ENCODE peak calls at places on chromosomes 7 and 10, in eight cellular contexts. A is breast epithelium, R is adrenal gland, P is HepG2, T is left ventricle myocardium inferior, E is cardiac muscle cell, C is heart left ventricle, W is Peyer's patch. I is an unnamed sample.
A peak's percentile ranks its signal among the peaks of the same experiment; 100 is the strongest.

GRCh38 chr7:113120647-113121046 is 2.3 kb upstream of the SMIM30 start:
- DNase-seq in A (no peak), R (no peak), P (no peak), T (no peak), E (no peak), C (no peak), W (no peak), I (no peak)

GRCh38 chr10:3666525-3667302 is 118.3 kb downstream of the KLF6 start:
- DNase-seq in A (no peak), R (no peak), P (no peak), T (peak; percentile 39), E (no peak), C (no peak), W (peak; percentile 37), I (peak; percentile 17)

GRCh38 chr10:29332061-29332760 is 43.3 kb downstream of the LYZL1 start:
- DNase-seq in A (no peak), R (no peak), P (no peak), T (no peak), E (no peak), C (no peak), W (no peak), I (no peak)

GRCh38 chr10:122878799-122879338 is 512 bp downstream of the FAM24B start:
- DNase-seq in A (no peak), R (no peak), P (peak; percentile 25), T (no peak), E (no peak), C (no peak), W (no peak), I (peak; percentile 30)

GRCh38 chr7:75987805-75988630 is 6.4 kb downstream of the TMEM120A start:
- DNase-seq in A (no peak), R (peak; percentile 41), P (no peak), T (no peak), E (no peak), C (no peak), W (no peak), I (no peak)

GRCh38 chr7:101817031-101817929 is at the start of gene CUX1:
- DNase-seq in A (no peak), R (no peak), P (peak; percentile 30), T (no peak), E (peak; percentile 52), C (peak; percentile 25), W (no peak), I (peak; percentile 38)

GRCh38 chr10:21292763-21293517 is 232.5 kb downstream of the SKIDA1 start:
- DNase-seq in A (peak; percentile 86), R (peak; percentile 83), P (peak; percentile 84), T (peak; percentile 68), E (peak; percentile 72), C (peak; percentile 81), W (peak; percentile 16), I (peak; percentile 2)

GRCh38 chr10:34655286-34656170 is 159.6 kb downstream of the PARD3 start:
- DNase-seq in A (peak; percentile 36), R (peak; percentile 75), P (peak; percentile 63), T (no peak), E (peak; percentile 68), C (no peak), W (no peak), I (peak; percentile 73)

GRCh38 chr10:15201589-15202300 is 33.3 kb upstream of the NMT2 start:
- DNase-seq in A (no peak), R (no peak), P (no peak), T (no peak), E (no peak), C (no peak), W (no peak), I (no peak)

GRCh38 chr10:48551796-48552591 is 52.9 kb downstream of the ARHGAP22 start:
- DNase-seq in A (no peak), R (peak; percentile 50), P (no peak), T (peak; percentile 38), E (peak; percentile 59), C (peak; percentile 37), W (peak; percentile 30), I (peak; percentile 2)

GRCh38 chr7:142338633-142339501 is 81.0 kb upstream of the PRSS58 start:
- DNase-seq in A (no peak), R (no peak), P (no peak), T (no peak), E (peak; percentile 77), C (no peak), W (no peak), I (no peak)

GRCh38 chr10:71600856-71601255 is 118.7 kb downstream of the C10orf105 start:
- DNase-seq in A (no peak), R (no peak), P (no peak), T (no peak), E (no peak), C (no peak), W (no peak), I (no peak)

GRCh38 chr7:118104812-118105441 is 79.0 kb upstream of the LSM8 start:
- DNase-seq in A (no peak), R (no peak), P (no peak), T (no peak), E (peak; percentile 27), C (no peak), W (no peak), I (peak; percentile 32)

GRCh38 chr10:10865303-10865702 is 152.4 kb upstream of the CELF2 start:
- DNase-seq in A (no peak), R (no peak), P (no peak), T (no peak), E (no peak), C (no peak), W (no peak), I (no peak)

GRCh38 chr7:133742709-133743538 is 384.2 kb upstream of the LRGUK start:
- DNase-seq in A (no peak), R (no peak), P (no peak), T (no peak), E (no peak), C (no peak), W (no peak), I (no peak)

DNA sequence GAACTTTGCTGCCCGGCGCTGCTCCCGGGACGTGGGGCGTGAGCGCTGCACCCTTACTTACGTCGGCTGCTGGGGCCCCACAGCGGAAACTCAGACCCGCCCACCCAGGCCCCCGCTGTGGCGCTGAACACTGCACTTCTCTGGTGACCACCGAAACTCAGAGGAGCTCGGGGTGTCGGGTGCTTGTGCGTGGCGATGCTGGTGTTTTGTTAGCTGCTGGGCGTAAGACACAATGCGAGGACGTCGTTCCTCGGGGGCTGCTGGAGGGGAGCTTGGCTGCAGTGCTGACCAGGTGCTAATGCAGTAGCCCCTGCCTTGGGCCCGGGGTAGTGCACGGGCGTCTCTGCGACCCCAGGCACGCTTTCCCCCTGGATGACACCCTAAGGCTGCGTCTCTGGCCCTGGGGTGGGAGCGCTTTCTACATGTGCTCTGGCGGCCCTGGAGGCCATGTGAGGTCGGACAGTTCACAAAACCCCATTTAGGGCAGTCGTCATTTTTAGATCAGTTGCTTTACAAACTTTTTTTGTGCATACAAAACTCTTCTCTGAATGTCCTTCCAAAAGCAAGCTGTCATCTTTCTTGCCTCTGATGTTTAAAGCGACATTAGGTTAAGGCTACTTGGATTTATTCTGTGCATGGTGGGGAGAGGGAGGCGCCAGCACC is 5.7 kb downstream of the MAFK start:
- DNase-seq in A (no peak), R (no peak), P (no peak), T (no peak), E (no peak), C (no peak), W (no peak), I (no peak)
- H3K4me3 ChIP-seq in A (peak overlapping the region; percentile 43), R (no peak overlapping the region), P (peak overlapping the region; percentile 33), T (peak overlapping the region; percentile 72), E (no peak overlapping the region), C (no peak overlapping the region), W (no peak overlapping the region), I (no peak overlapping the region)

GRCh38 chr7:151845412-151846205 is 31.3 kb downstream of the PRKAG2 start:
- DNase-seq in A (no peak), R (no peak), P (no peak), T (no peak), E (no peak), C (no peak), W (no peak), I (no peak)
- H3K4me1 ChIP-seq in A (no peaks in the 10 kb centered on the region), R (no peaks in the 10 kb centered on the region), P (peaks cover 15% of the 10 kb centered on the region), T (no peaks in the 10 kb centered on the region), E (no peaks in the 10 kb centered on the region), C (peaks cover under 1% of the 10 kb centered on the region), W (no peaks in the 10 kb centered on the region), I (no peaks in the 10 kb centered on the region)

GRCh38 chr7:94344826-94345225 is 49.9 kb upstream of the COL1A2 start:
- DNase-seq in A (no peak), R (no peak), P (no peak), T (no peak), E (no peak), C (no peak), W (no peak), I (no peak)
- H3K27ac ChIP-seq in A (no peak overlapping the region), R (no peak overlapping the region), P (no peak overlapping the region), T (no peak overlapping the region), E (no peak overlapping the region), C (no peak overlapping the region), W (no peak overlapping the region), I (no peak overlapping the region)

GRCh38 chr10:87861034-87861433 is 2.3 kb downstream of the KLLN start:
- DNase-seq in A (no peak), R (no peak), P (no peak), T (no peak), E (no peak), C (no peak), W (no peak), I (no peak)
- H3K4me3 ChIP-seq in A (peak overlapping the region; percentile 73), R (no peak overlapping the region), P (peak overlapping the region; percentile 65), T (peak overlapping the region; percentile 86), E (peak overlapping the region; percentile 98), C (no peak overlapping the region), W (peak overlapping the region; percentile 84), I (no peak overlapping the region)

DNA sequence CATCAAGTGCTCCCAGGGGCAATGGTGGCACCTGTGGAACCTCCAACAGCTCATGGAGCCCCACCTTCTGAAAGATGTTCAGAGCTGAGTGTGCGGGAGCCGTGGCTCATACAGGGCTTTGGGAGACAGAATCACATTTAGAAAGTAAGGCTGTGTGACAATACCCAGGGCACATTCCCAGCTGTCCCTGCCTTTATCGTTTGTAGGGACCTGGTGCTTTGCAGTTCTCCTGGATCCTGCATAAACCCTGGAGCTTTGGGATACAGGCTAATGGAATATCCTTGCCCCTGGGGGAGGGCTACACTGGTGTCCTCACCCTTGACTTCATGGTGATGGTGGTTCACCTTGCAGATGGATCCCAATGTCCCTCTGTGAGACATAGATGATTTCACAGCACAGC is 134.8 kb upstream of the LAMB4 start:
- DNase-seq in A (no peak), R (no peak), P (no peak), T (no peak), E (no peak), C (no peak), W (no peak), I (no peak)
- H3K4me1 ChIP-seq in A (no peaks in the 10 kb centered on the region), R (peaks cover 5% of the 10 kb centered on the region), P (no peaks in the 10 kb centered on the region), T (peaks cover 6% of the 10 kb centered on the region), E (no peaks in the 10 kb centered on the region), C (no peaks in the 10 kb centered on the region), W (no peaks in the 10 kb centered on the region), I (no peaks in the 10 kb centered on the region)

DNA sequence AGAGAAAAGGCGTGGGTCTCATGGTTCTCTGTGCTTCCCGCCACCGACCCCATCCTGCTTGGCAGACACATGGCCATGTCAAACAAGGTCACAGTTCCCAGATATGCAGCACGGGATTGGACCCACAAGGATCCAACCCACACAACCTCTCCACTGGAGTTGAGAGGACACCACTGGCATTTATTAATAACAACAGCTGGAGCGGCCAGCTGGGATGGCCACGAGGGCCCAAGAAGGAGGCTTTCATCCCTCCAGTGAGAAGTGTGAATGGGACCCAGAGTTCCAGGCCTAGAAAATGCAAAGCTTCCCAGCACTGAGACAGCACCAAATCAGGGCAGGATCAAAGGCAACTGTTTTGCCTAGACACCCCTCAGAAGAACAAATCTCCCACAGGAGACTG is 31.5 kb downstream of the FGFR2 start:
- DNase-seq in A (no peak), R (no peak), P (no peak), T (no peak), E (no peak), C (no peak), W (no peak), I (no peak)
- H3K27ac ChIP-seq in A (no peak overlapping the region), R (no peak overlapping the region), P (no peak overlapping the region), T (no peak overlapping the region), E (no peak overlapping the region), C (no peak overlapping the region), W (no peak overlapping the region), I (no peak overlapping the region)